ENCODE peak calls at places on chromosomes 1 and 21, in six cellular contexts. V is B cell, E is upper lobe of right lung, U is NCI-H510A treated with DMSO at 0.1 percent for 48 hours, D is gastrocnemius medialis, J is IMR-90. R is an unnamed sample.

GRCh38 chr21:14657241-14658008 is 111.3 kb upstream of the SAMSN1 start:
- DNase-seq in U (no peak), E (no peak), V (no peak), J (no peak), D (no peak), R (no peak)

GRCh38 chr1:96808186-96808585 is 86.6 kb downstream of the PTBP2 start:
- DNase-seq in E (no peak), V (no peak), J (no peak), D (no peak), U (no peak), R (no peak)

GRCh38 chr1:94807742-94808491 is 12.2 kb upstream of the SLC44A3 start:
- DNase-seq in V (no peak), J (peak; percentile 42), U (no peak), E (no peak), D (no peak), R (no peak)

GRCh38 chr1:202802034-202802433 is 6.2 kb downstream of the KDM5B start:
- DNase-seq in D (no peak), V (no peak), J (no peak), U (no peak), E (no peak), R (no peak)

GRCh38 chr1:116321766-116322175 is 51.3 kb upstream of the ATP1A1 start:
- DNase-seq in V (no peak), D (no peak), U (peak; percentile 90), J (no peak), E (no peak), R (no peak)

GRCh38 chr1:167693425-167694045 is 28.2 kb upstream of the MPZL1 start:
- DNase-seq in V (no peak), U (no peak), E (no peak), D (peak; percentile 57), J (no peak), R (no peak)

GRCh38 chr1:62487956-62488355 is 51.1 kb downstream of the USP1 start:
- DNase-seq in U (no peak), J (no peak), D (no peak), V (no peak), E (no peak), R (no peak)

GRCh38 chr1:53410691-53411090 is 48.5 kb upstream of the DMRTB1 start:
- DNase-seq in V (no peak), U (no peak), J (no peak), E (no peak), D (no peak), R (no peak)

GRCh38 chr1:21290546-21290944 is 282 bp upstream of the ECE1 start:
- DNase-seq in E (no peak), V (peak; percentile 86), J (no peak), U (no peak), D (no peak), R (no peak)

GRCh38 chr1:239221656-239222055 is 164.7 kb upstream of the CHRM3 start:
- DNase-seq in V (no peak), J (no peak), D (no peak), U (no peak), E (no peak), R (no peak)

GRCh38 chr21:29501451-29501850 is 202.7 kb downstream of the BACH1 start:
- DNase-seq in E (no peak), J (peak; percentile 88), V (no peak), D (no peak), U (no peak), R (no peak)

GRCh38 chr1:234707641-234708040 is 97.7 kb upstream of the IRF2BP2 start:
- DNase-seq in J (peak; percentile 67), U (no peak), V (no peak), D (no peak), E (no peak), R (peak; percentile 35)

GRCh38 chr1:226764533-226764932 is 25.5 kb upstream of the ITPKB start:
- DNase-seq in J (no peak), V (no peak), E (no peak), U (no peak), D (no peak), R (no peak)

GRCh38 chr1:197391303-197392226 is 123.5 kb downstream of the CRB1 start:
- DNase-seq in E (no peak), J (no peak), U (no peak), D (no peak), V (no peak), R (no peak)

GRCh38 chr21:45104560-45104959 is 30.2 kb downstream of the ADARB1 start:
- DNase-seq in U (no peak), E (no peak), D (no peak), V (peak; percentile 66), J (no peak), R (peak; percentile 53)

GRCh38 chr1:234484218-234484617 is 5.2 kb upstream of the TARBP1 start:
- DNase-seq in D (no peak), J (peak; percentile 63), E (no peak), U (no peak), V (no peak), R (no peak)

GRCh38 chr1:55476445-55477015 is 261.4 kb upstream of the USP24 start:
- DNase-seq in J (no peak), V (no peak), U (no peak), D (peak; percentile 4), E (no peak), R (no peak)

GRCh38 chr1:154427173-154428139 is 22.3 kb downstream of the IL6R start:
- DNase-seq in D (peak; percentile 85), E (no peak), J (peak; percentile 44), V (no peak), U (no peak), R (peak; percentile 63)

GRCh38 chr1:226903819-226904710 is 33.6 kb downstream of the PSEN2 start:
- DNase-seq in U (no peak), D (no peak), E (no peak), J (peak; percentile 73), V (no peak), R (peak; percentile 72)

GRCh38 chr1:48532976-48533375 is 61.0 kb upstream of the SPATA6 start:
- DNase-seq in E (no peak), J (no peak), V (no peak), D (no peak), U (no peak), R (no peak)

GRCh38 chr1:213123532-213123931 is 72.5 kb downstream of the RPS6KC1 start:
- DNase-seq in E (no peak), J (peak; percentile 70), D (no peak), U (no peak), V (no peak), R (peak; percentile 65)

GRCh38 chr21:38223893-38224540 is 32.8 kb upstream of the KCNJ15 start:
- DNase-seq in V (no peak), J (peak; percentile 26), E (no peak), U (no peak), D (no peak), R (peak; percentile 46)

GRCh38 chr1:207085887-207086286 is 2.8 kb upstream of the C4BPB start:
- DNase-seq in V (no peak), U (no peak), J (no peak), E (no peak), D (no peak), R (no peak)

GRCh38 chr21:35438643-35439404 is 389.7 kb upstream of the RUNX1 start:
- DNase-seq in V (peak; percentile 54), D (no peak), J (peak; percentile 11), U (no peak), E (no peak), R (no peak)

GRCh38 chr1:172107261-172107820 is 266.0 kb downstream of the DNM3 start:
- DNase-seq in U (no peak), V (no peak), D (no peak), J (peak; percentile 12), E (no peak), R (no peak)

GRCh38 chr1:180598333-180598979 is 33.4 kb upstream of the XPR1 start:
- DNase-seq in E (no peak), J (no peak), D (no peak), V (no peak), U (no peak), R (no peak)

GRCh38 chr1:22850681-22851080 is 122.0 kb downstream of the LACTBL1 start:
- DNase-seq in J (peak; percentile 31), V (no peak), E (no peak), U (no peak), D (peak; percentile 12), R (peak; percentile 29)

GRCh38 chr1:108141604-108142003 is 58.5 kb downstream of the SLC25A24 start:
- DNase-seq in D (no peak), J (peak; percentile 70), U (no peak), V (no peak), E (no peak), R (peak; percentile 39)

GRCh38 chr21:28705616-28706015 is 287.1 kb downstream of the LTN1 start:
- DNase-seq in J (peak; percentile 33), U (no peak), V (no peak), D (no peak), E (no peak), R (peak; percentile 34)

GRCh38 chr1:61289232-61289967 is 207.0 kb downstream of the NFIA start:
- DNase-seq in U (no peak), V (no peak), E (no peak), J (no peak), D (no peak), R (no peak)

GRCh38 chr1:107572674-107573205 is 392.2 kb downstream of the VAV3 start:
- DNase-seq in D (no peak), V (no peak), E (no peak), U (no peak), J (peak; percentile 31), R (peak; percentile 95)

GRCh38 chr1:41282679-41283317 is 40.7 kb upstream of the SCMH1 start:
- DNase-seq in J (peak; percentile 13), V (peak; percentile 40), E (no peak), D (no peak), U (peak; percentile 68), R (peak; percentile 31)

GRCh38 chr21:33441489-33442477 is 38.0 kb downstream of the TMEM50B start:
- DNase-seq in V (peak; percentile 45), D (no peak), U (peak; percentile 94), E (no peak), J (peak; percentile 94), R (peak; percentile 92)

GRCh38 chr1:10471411-10472219 is 714 bp downstream of the DFFA start:
- DNase-seq in J (peak; percentile 33), U (no peak), E (no peak), V (no peak), D (no peak), R (no peak)